ENCODE peak calls at places on chromosomes 3 and 15, in nine cellular contexts. L is stomach, K is transverse colon, D is HCT116, A is GM23338, I is HepG2, G is sigmoid colon, C is breast epithelium, M is GM12878. O is an unnamed sample. For H3K4me1, the result is how much of the 10 kb centered on the place peaks cover.

GRCh38 chr3:114014211-114014610 is 42.1 kb downstream of the CCDC191 start:
- DNase-seq in L (no peak), K (no peak), D (no peak), A (no peak), I (no peak), G (no peak), C (no peak), M (no peak), O (no peak)

GRCh38 chr3:12350151-12350813 is 61.4 kb downstream of the PPARG start:
- DNase-seq in L (peak), K (no peak), D (no peak), A (no peak), I (no peak), G (peak), C (no peak), M (no peak), O (no peak)

GRCh38 chr3:177119829-177120228 is 77.5 kb downstream of the TBL1XR1 start:
- DNase-seq in L (no peak), K (no peak), D (no peak), A (no peak), I (no peak), G (no peak), C (no peak), M (no peak), O (no peak)

GRCh38 chr15:72784233-72784876 is 797 bp upstream of the ADPGK start:
- DNase-seq in L (no peak), K (no peak), D (peak), A (peak), I (peak), G (no peak), C (no peak), M (peak), O (no peak)

GRCh38 chr15:93865610-93866009 is 365.8 kb upstream of the MCTP2 start:
- DNase-seq in L (no peak), K (no peak), D (no peak), A (no peak), I (no peak), G (no peak), C (no peak), M (no peak), O (no peak)

GRCh38 chr3:72185549-72186484 is 400.9 kb upstream of the PROK2 start:
- DNase-seq in L (no peak), K (no peak), D (no peak), A (no peak), I (peak), G (no peak), C (no peak), M (no peak), O (no peak)

GRCh38 chr15:80950291-80951078 is 39.1 kb downstream of the MESD start:
- DNase-seq in L (no peak), K (no peak), D (no peak), A (no peak), I (no peak), G (no peak), C (no peak), M (no peak), O (no peak)

GRCh38 chr15:58498821-58499580 is 67.2 kb downstream of the LIPC start:
- DNase-seq in L (no peak), K (no peak), D (no peak), A (no peak), I (no peak), G (no peak), C (no peak), M (no peak), O (peak)

GRCh38 chr3:57158813-57159678 is 6.1 kb downstream of the IL17RD start:
- DNase-seq in L (no peak), K (no peak), D (peak), A (peak), I (no peak), G (no peak), C (no peak), M (no peak), O (no peak)

GRCh38 chr3:187012609-187013051 is 82.3 kb downstream of the ST6GAL1 start:
- DNase-seq in L (no peak), K (peak), D (no peak), A (no peak), I (no peak), G (no peak), C (no peak), M (no peak), O (no peak)

GRCh38 chr3:99012051-99012450 is 110.6 kb upstream of the DCBLD2 start:
- DNase-seq in L (no peak), K (no peak), D (no peak), A (no peak), I (no peak), G (no peak), C (no peak), M (peak), O (no peak)

GRCh38 chr3:45716790-45717336 is 27.7 kb downstream of the SACM1L start:
- DNase-seq in L (no peak), K (no peak), D (no peak), A (no peak), I (no peak), G (no peak), C (no peak), M (no peak), O (no peak)

GRCh38 chr3:66885326-66886000 is 112.6 kb upstream of the KBTBD8 start:
- DNase-seq in L (no peak), K (no peak), D (peak), A (peak), I (no peak), G (no peak), C (no peak), M (no peak), O (no peak)

GRCh38 chr3:71152892-71153265 is 430.6 kb downstream of the FOXP1 start:
- DNase-seq in L (peak), K (peak), D (no peak), A (peak), I (peak), G (no peak), C (no peak), M (no peak), O (no peak)

GRCh38 chr3:61043156-61043555 is 208.1 kb downstream of the FHIT start:
- DNase-seq in L (no peak), K (no peak), D (no peak), A (no peak), I (no peak), G (no peak), C (no peak), M (no peak), O (no peak)

GRCh38 chr3:126266291-126266840 is 86.0 kb upstream of the ALDH1L1 start:
- DNase-seq in L (peak), K (peak), D (no peak), A (peak), I (no peak), G (peak), C (peak), M (no peak), O (no peak)

GRCh38 chr3:130386604-130387263 is 41.3 kb downstream of the COL6A5 start:
- DNase-seq in L (no peak), K (no peak), D (no peak), A (no peak), I (no peak), G (no peak), C (no peak), M (no peak), O (no peak)

GRCh38 chr3:165642761-165643432 is 194.3 kb downstream of the BCHE start:
- DNase-seq in L (no peak), K (peak), D (peak), A (no peak), I (no peak), G (peak), C (peak), M (no peak), O (peak)

GRCh38 chr3:13346481-13347389 is 73.4 kb downstream of the NUP210 start:
- DNase-seq in L (peak), K (peak), D (no peak), A (peak), I (no peak), G (no peak), C (no peak), M (no peak), O (no peak)

GRCh38 chr3:111846717-111847116 is 12.3 kb upstream of the PHLDB2 start:
- DNase-seq in L (no peak), K (no peak), D (no peak), A (no peak), I (no peak), G (no peak), C (no peak), M (no peak), O (no peak)

GRCh38 chr15:33860749-33861148 is 107.5 kb upstream of the CHRM5 start:
- DNase-seq in L (no peak), K (no peak), D (peak), A (no peak), I (no peak), G (no peak), C (no peak), M (no peak), O (no peak)

GRCh38 chr3:50201573-50202315 is 3.3 kb upstream of the SLC38A3 start:
- DNase-seq in L (no peak), K (no peak), D (no peak), A (no peak), I (peak), G (no peak), C (no peak), M (no peak), O (no peak)

GRCh38 chr3:169998668-169999131 is 32.1 kb downstream of the SEC62 start:
- DNase-seq in L (no peak), K (no peak), D (no peak), A (no peak), I (peak), G (no peak), C (no peak), M (no peak), O (no peak)

GRCh38 chr15:29622637-29623036 is 199.6 kb downstream of the TJP1 start:
- DNase-seq in L (no peak), K (no peak), D (no peak), A (no peak), I (no peak), G (no peak), C (no peak), M (no peak), O (no peak)

GRCh38 chr15:63576441-63576840 is 20.7 kb upstream of the FBXL22 start:
- DNase-seq in L (no peak), K (no peak), D (no peak), A (no peak), I (no peak), G (no peak), C (no peak), M (no peak), O (no peak)

GRCh38 chr3:115019900-115020299 is 127.2 kb downstream of the ZBTB20 start:
- DNase-seq in L (no peak), K (no peak), D (no peak), A (no peak), I (no peak), G (peak), C (no peak), M (no peak), O (no peak)

GRCh38 chr3:21390856-21391255 is 360.2 kb downstream of the ZNF385D start:
- DNase-seq in L (no peak), K (no peak), D (no peak), A (peak), I (no peak), G (no peak), C (no peak), M (no peak), O (no peak)

GRCh38 chr3:171976526-171976925 is 62.9 kb upstream of the FNDC3B start:
- DNase-seq in L (no peak), K (no peak), D (no peak), A (no peak), I (no peak), G (no peak), C (no peak), M (no peak), O (no peak)

GRCh38 chr3:114404590-114404989 is 110.8 kb downstream of the TIGIT start:
- DNase-seq in L (no peak), K (no peak), D (peak), A (no peak), I (no peak), G (no peak), C (no peak), M (no peak), O (no peak)

GRCh38 chr3:171058058-171058457 is 31.5 kb upstream of the SLC2A2 start:
- DNase-seq in L (no peak), K (no peak), D (no peak), A (no peak), I (no peak), G (no peak), C (no peak), M (no peak), O (no peak)

GRCh38 chr3:117846238-117846637 is 1136.7 kb downstream of the TUSC7 start:
- DNase-seq in L (no peak), K (no peak), D (no peak), A (no peak), I (no peak), G (no peak), C (no peak), M (no peak), O (no peak)

GRCh38 chr3:30286007-30286669 is 320.3 kb upstream of the TGFBR2 start:
- DNase-seq in L (peak), K (peak), D (peak), A (no peak), I (no peak), G (peak), C (peak), M (no peak), O (peak)

DNA sequence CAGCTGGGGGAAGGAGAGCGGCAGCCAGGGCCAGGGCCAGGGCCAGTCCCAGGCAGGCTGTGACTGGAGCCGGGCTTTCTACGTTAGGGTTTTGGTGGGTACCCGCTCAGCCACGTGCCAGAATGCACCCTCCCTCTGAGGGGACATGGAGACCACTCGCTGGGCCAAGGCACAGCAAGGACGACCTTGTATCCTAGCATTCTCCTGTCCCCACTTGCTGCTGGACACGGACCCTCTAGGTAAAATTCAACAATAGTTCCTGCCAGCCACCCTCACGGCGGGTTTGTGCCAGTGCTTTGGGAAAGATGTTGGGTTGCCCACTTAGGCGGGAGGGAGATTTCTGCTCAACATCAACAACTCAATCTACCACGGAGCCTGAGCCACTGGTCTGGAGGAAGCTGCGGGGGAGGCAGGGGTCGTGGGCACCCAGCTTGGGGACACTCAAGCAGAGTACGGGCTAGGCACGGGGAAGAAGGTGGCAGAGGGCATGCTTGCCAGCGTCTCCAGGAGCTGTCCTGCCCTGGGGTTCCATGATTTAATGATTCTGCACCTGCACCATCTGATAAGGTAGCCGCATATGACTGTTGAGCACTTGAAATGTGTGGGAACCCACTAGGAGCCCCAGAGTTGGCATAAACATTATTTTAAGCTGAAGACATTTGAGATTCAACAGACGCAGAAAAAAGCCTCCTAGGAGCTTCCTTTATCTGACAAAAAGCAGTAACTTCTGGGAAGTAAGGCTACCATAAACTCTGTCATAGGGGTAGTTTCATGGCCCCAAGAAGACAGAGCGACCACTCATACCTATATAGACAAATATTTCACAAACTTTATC is 22.5 kb upstream of the C15orf39 start:
- DNase-seq in L (no peak), K (no peak), D (no peak), A (no peak), I (no peak), G (no peak), C (no peak), M (no peak), O (no peak)
- H3K4me1 ChIP-seq in L (half or more), K (half or more), D (under half), A (under half), I (half or more), G (under half), C (under half), M (under half), O (half or more)

GRCh38 chr3:100982710-100983109 is 10.5 kb downstream of the ABI3BP start:
- DNase-seq in L (no peak), K (peak), D (no peak), A (peak), I (no peak), G (peak), C (peak), M (no peak), O (peak)

GRCh38 chr3:100984257-100984772 is 8.9 kb downstream of the ABI3BP start:
- DNase-seq in L (no peak), K (no peak), D (no peak), A (no peak), I (no peak), G (no peak), C (no peak), M (no peak), O (no peak)

GRCh38 chr3:100993309-100993708 is at the start of gene ABI3BP:
- DNase-seq in L (peak), K (peak), D (peak), A (no peak), I (no peak), G (peak), C (peak), M (no peak), O (peak)

GRCh38 chr3:100992086-100993033 is 861 bp downstream of the ABI3BP start:
- DNase-seq in L (no peak), K (peak), D (no peak), A (no peak), I (no peak), G (no peak), C (no peak), M (no peak), O (no peak)

DNA sequence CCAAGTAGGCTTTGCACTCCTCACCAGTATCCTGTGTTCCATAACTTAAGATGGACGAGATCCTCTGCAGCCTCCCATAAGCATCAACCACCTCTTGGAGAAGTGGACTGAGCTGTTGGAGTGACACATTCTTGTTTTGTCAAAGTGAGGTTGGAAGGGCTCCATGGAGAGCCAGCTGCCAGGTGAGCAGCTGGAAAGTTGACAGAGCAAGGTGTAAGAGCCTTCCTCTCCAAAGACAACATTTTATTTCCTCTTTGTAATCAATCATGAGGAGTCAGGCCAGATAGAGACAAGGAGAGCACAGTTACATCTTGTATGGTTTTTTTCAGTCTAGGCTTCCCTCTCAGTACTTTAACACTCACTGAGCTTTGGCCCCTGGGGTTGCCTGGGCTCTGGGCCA is 5.1 kb downstream of the ABI3BP start:
- DNase-seq in L (no peak), K (no peak), D (no peak), A (no peak), I (no peak), G (no peak), C (no peak), M (no peak), O (no peak)
- TF ChIP-seq POLR2AphosphoS5 in L (no peak), K (no peak), D (no peak), A (no peak), I (no peak), G (no peak), C (no peak), M (no peak), O (no peak)

GRCh38 chr3:141403576-141403975 is 35.3 kb downstream of the ZBTB38 start:
- DNase-seq in L (no peak), K (no peak), D (no peak), A (no peak), I (no peak), G (no peak), C (no peak), M (no peak), O (no peak)
- H3K4me1 ChIP-seq in L (under half), K (under half), D (under half), A (under half), I (half or more), G (under half), C (under half), M (under half), O (half or more)

DNA sequence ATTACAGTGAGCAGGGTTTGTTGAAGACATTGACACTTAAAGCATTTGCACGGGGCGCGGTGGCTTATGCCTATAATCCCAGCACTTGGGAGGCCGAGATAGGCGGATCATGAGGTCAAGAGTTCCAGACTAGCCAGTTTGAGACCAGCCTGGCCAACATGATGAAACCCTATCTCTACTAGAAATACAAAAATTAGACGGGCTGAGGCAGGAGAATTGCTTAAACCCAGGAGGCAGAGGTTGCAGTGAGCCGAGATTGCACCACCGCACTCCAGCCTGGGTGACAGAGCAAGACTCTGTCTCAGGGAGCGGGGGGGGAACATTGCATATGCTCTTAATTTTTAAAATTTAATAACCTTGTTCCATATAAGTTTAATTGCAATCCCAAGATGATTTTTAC is 11.9 kb downstream of the STT3B start:
- DNase-seq in L (no peak), K (no peak), D (no peak), A (no peak), I (peak), G (no peak), C (no peak), M (no peak), O (no peak)
- TF ChIP-seq POLR2AphosphoS5 in L (no peak), K (no peak), D (no peak), A (no peak), I (no peak), G (no peak), C (no peak), M (peak), O (no peak)

GRCh38 chr15:56927816-56928215 is 9.4 kb downstream of the TCF12 start:
- DNase-seq in L (no peak), K (no peak), D (no peak), A (peak), I (no peak), G (no peak), C (no peak), M (no peak), O (no peak)
- H3K4me1 ChIP-seq in L (under half), K (under half), D (under half), A (under half), I (half or more), G (under half), C (under half), M (under half), O (under half)

DNA sequence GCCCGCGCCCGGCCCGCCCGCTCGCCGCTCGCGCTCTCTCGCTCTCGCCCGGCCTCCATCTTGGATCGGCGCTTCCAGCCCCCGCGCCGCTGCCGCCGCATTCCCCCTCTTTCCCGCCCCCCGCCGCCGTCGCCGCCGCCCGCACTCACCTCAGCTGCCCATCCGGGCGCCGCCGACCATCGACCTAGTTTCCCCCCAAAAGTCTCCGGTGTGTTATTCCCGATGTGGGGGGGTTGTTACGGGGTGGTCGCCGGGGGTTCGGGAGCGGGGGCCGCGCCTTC is 192 bp downstream of the STAG1 start:
- DNase-seq in L (no peak), K (no peak), D (no peak), A (peak), I (no peak), G (no peak), C (no peak), M (no peak), O (no peak)
- TF ChIP-seq POLR2AphosphoS5 in L (no peak), K (no peak), D (peak), A (no peak), I (no peak), G (no peak), C (no peak), M (no peak), O (no peak)

DNA sequence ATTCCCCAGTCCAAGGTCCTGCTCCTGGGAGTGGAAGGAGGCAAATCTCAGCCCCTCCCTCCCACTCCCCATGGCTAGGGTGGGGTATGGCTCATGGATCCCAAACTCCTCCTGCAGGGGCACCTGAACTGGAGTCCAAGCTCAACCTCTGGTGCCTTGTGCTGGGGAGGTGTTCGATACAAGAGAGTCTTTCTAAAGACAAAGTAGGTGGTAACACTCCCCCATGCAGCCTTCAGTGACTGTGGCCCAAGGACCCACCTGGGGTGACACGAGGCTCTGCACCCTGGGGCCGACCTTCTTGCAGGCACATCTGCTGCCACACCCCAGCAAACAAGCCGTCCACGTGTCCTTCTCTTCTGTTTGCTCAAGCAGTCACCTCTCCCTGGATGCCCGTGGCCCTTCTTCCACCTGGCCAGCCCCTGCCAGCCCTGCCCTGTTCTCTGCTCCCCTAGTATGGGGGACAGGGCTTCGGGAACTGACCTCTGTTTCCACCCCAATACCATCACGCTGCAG is 36.7 kb upstream of the SLC6A11 start:
- DNase-seq in L (no peak), K (no peak), D (no peak), A (no peak), I (no peak), G (no peak), C (no peak), M (no peak), O (no peak)
- H3K4me1 ChIP-seq in L (under half), K (under half), D (under half), A (under half), I (under half), G (under half), C (under half), M (under half), O (under half)